ENCODE peak calls at places on chromosomes 6 and 20, in six cellular contexts. One of them, this sample, is unnamed.

GRCh38 chr6:100880149-100880900 is 804 bp downstream of the ASCC3 start:
- DNase-seq in A549: no peak
- DNase-seq in HepG2: peak
- DNase-seq in K562: no peak
- DNase-seq in IMR-90: peak
- DNase-seq in GM12878: no peak
- DNase-seq in this sample: peak

GRCh38 chr6:108030223-108030622 is 44.3 kb downstream of the OSTM1 start:
- DNase-seq in HepG2: peak
- DNase-seq in K562: no peak
- DNase-seq in IMR-90: no peak
- DNase-seq in A549: no peak
- DNase-seq in GM12878: no peak
- DNase-seq in this sample: no peak

GRCh38 chr20:17904027-17904426 is 64.6 kb downstream of the SNX5 start:
- DNase-seq in K562: no peak
- DNase-seq in HepG2: no peak
- DNase-seq in A549: no peak
- DNase-seq in IMR-90: no peak
- DNase-seq in GM12878: peak
- DNase-seq in this sample: no peak

GRCh38 chr6:65199683-65200082 is 507.3 kb downstream of the EYS start:
- DNase-seq in HepG2: no peak
- DNase-seq in A549: no peak
- DNase-seq in K562: no peak
- DNase-seq in GM12878: no peak
- DNase-seq in IMR-90: peak
- DNase-seq in this sample: no peak

GRCh38 chr6:42199106-42199981 is 4.6 kb upstream of the GUCA1B start:
- DNase-seq in GM12878: no peak
- DNase-seq in HepG2: peak
- DNase-seq in A549: no peak
- DNase-seq in K562: peak
- DNase-seq in IMR-90: peak
- DNase-seq in this sample: no peak

GRCh38 chr6:100415780-100416179 is 48.9 kb downstream of the SIM1 start:
- DNase-seq in GM12878: no peak
- DNase-seq in A549: no peak
- DNase-seq in IMR-90: no peak
- DNase-seq in K562: peak
- DNase-seq in HepG2: no peak
- DNase-seq in this sample: no peak

GRCh38 chr6:140572129-140572528 is 1197.7 kb upstream of the CITED2 start:
- DNase-seq in GM12878: no peak
- DNase-seq in A549: no peak
- DNase-seq in K562: no peak
- DNase-seq in HepG2: no peak
- DNase-seq in IMR-90: peak
- DNase-seq in this sample: no peak

GRCh38 chr6:33628401-33628964 is 7.4 kb downstream of the ITPR3 start:
- DNase-seq in GM12878: no peak
- DNase-seq in A549: no peak
- DNase-seq in HepG2: no peak
- DNase-seq in IMR-90: no peak
- DNase-seq in K562: no peak
- DNase-seq in this sample: no peak

GRCh38 chr20:8721098-8721497 is 347.8 kb upstream of the PLCB4 start:
- DNase-seq in GM12878: peak
- DNase-seq in IMR-90: peak
- DNase-seq in HepG2: peak
- DNase-seq in K562: peak
- DNase-seq in A549: peak
- DNase-seq in this sample: peak

GRCh38 chr6:138958595-138958994 is 29.5 kb downstream of the REPS1 start:
- DNase-seq in GM12878: no peak
- DNase-seq in IMR-90: no peak
- DNase-seq in K562: no peak
- DNase-seq in A549: no peak
- DNase-seq in HepG2: no peak
- DNase-seq in this sample: no peak

GRCh38 chr6:151001387-151002063 is 136.0 kb downstream of the MTHFD1L start:
- DNase-seq in IMR-90: no peak
- DNase-seq in A549: no peak
- DNase-seq in HepG2: no peak
- DNase-seq in K562: no peak
- DNase-seq in GM12878: no peak
- DNase-seq in this sample: no peak

GRCh38 chr20:44596010-44596409 is 13.6 kb downstream of the PKIG start:
- DNase-seq in K562: no peak
- DNase-seq in A549: peak
- DNase-seq in HepG2: no peak
- DNase-seq in GM12878: no peak
- DNase-seq in IMR-90: no peak
- DNase-seq in this sample: no peak

GRCh38 chr6:41527721-41528408 is 18.3 kb upstream of the FOXP4 start:
- DNase-seq in GM12878: no peak
- DNase-seq in A549: no peak
- DNase-seq in K562: no peak
- DNase-seq in IMR-90: peak
- DNase-seq in HepG2: peak
- DNase-seq in this sample: no peak

GRCh38 chr6:112439010-112439409 is 91.9 kb downstream of the RFPL4B start:
- DNase-seq in HepG2: no peak
- DNase-seq in K562: no peak
- DNase-seq in IMR-90: no peak
- DNase-seq in GM12878: no peak
- DNase-seq in A549: no peak
- DNase-seq in this sample: no peak

GRCh38 chr20:39645130-39645529 is 683.0 kb downstream of the DHX35 start:
- DNase-seq in HepG2: no peak
- DNase-seq in A549: no peak
- DNase-seq in K562: no peak
- DNase-seq in IMR-90: no peak
- DNase-seq in GM12878: no peak
- DNase-seq in this sample: no peak

GRCh38 chr6:1630771-1631217 is 21.1 kb downstream of the FOXC1 start:
- DNase-seq in GM12878: no peak
- DNase-seq in A549: no peak
- DNase-seq in K562: peak
- DNase-seq in HepG2: no peak
- DNase-seq in IMR-90: peak
- DNase-seq in this sample: no peak

GRCh38 chr20:35342154-35342769 is 50.0 kb upstream of the FAM83C start:
- DNase-seq in K562: no peak
- DNase-seq in HepG2: no peak
- DNase-seq in A549: no peak
- DNase-seq in GM12878: no peak
- DNase-seq in IMR-90: no peak
- DNase-seq in this sample: no peak

GRCh38 chr6:108556864-108557493 is 3.7 kb upstream of the FOXO3 start:
- DNase-seq in GM12878: no peak
- DNase-seq in HepG2: no peak
- DNase-seq in IMR-90: peak
- DNase-seq in A549: no peak
- DNase-seq in K562: no peak
- DNase-seq in this sample: no peak

GRCh38 chr6:78810146-78810545 is 57.2 kb upstream of the IRAK1BP1 start:
- DNase-seq in IMR-90: peak
- DNase-seq in HepG2: peak
- DNase-seq in K562: peak
- DNase-seq in GM12878: no peak
- DNase-seq in A549: peak
- DNase-seq in this sample: peak

GRCh38 chr20:15976047-15976731 is 597.1 kb downstream of the KIF16B start:
- DNase-seq in HepG2: no peak
- DNase-seq in K562: no peak
- DNase-seq in GM12878: no peak
- DNase-seq in IMR-90: no peak
- DNase-seq in A549: no peak
- DNase-seq in this sample: no peak

GRCh38 chr6:80366721-80367120 is 260.2 kb downstream of the BCKDHB start:
- DNase-seq in K562: no peak
- DNase-seq in A549: no peak
- DNase-seq in HepG2: no peak
- DNase-seq in GM12878: no peak
- DNase-seq in IMR-90: peak
- DNase-seq in this sample: peak

GRCh38 chr20:5932796-5933195 is 17.5 kb downstream of the TRMT6 start:
- DNase-seq in A549: no peak
- DNase-seq in IMR-90: no peak
- DNase-seq in K562: no peak
- DNase-seq in HepG2: no peak
- DNase-seq in GM12878: no peak
- DNase-seq in this sample: no peak

GRCh38 chr6:157898169-157898568 is 75.1 kb downstream of the SNX9 start:
- DNase-seq in IMR-90: no peak
- DNase-seq in HepG2: no peak
- DNase-seq in A549: no peak
- DNase-seq in GM12878: no peak
- DNase-seq in K562: no peak
- DNase-seq in this sample: no peak

GRCh38 chr6:37279366-37280134 is 21.6 kb upstream of the TMEM217 start:
- DNase-seq in IMR-90: peak
- DNase-seq in K562: no peak
- DNase-seq in A549: no peak
- DNase-seq in HepG2: no peak
- DNase-seq in GM12878: no peak
- DNase-seq in this sample: no peak

GRCh38 chr6:145688493-145688905 is 46.8 kb downstream of the EPM2A start:
- DNase-seq in HepG2: no peak
- DNase-seq in GM12878: no peak
- DNase-seq in K562: no peak
- DNase-seq in IMR-90: peak
- DNase-seq in A549: no peak
- DNase-seq in this sample: no peak

GRCh38 chr20:29740601-29740950 is 1516.9 kb upstream of the DEFB115 start:
- DNase-seq in A549: no peak
- DNase-seq in IMR-90: no peak
- DNase-seq in GM12878: no peak
- DNase-seq in K562: no peak
- DNase-seq in HepG2: no peak
- DNase-seq in this sample: peak

GRCh38 chr20:32278199-32278643 is 770 bp downstream of the KIF3B start:
- DNase-seq in A549: no peak
- DNase-seq in GM12878: peak
- DNase-seq in IMR-90: peak
- DNase-seq in HepG2: no peak
- DNase-seq in K562: no peak
- DNase-seq in this sample: no peak
- TF ChIP-seq RAD21 in A549: no peak
- TF ChIP-seq RAD21 in GM12878: no peak
- TF ChIP-seq RAD21 in IMR-90: no peak
- TF ChIP-seq RAD21 in HepG2: no peak
- TF ChIP-seq RAD21 in K562: no peak
- TF ChIP-seq RAD21 in this sample: no peak

GRCh38 chr6:111260570-111261298 is 173.4 kb downstream of the SLC16A10 start:
- DNase-seq in K562: peak
- DNase-seq in HepG2: no peak
- DNase-seq in A549: no peak
- DNase-seq in GM12878: no peak
- DNase-seq in IMR-90: peak
- DNase-seq in this sample: no peak
- TF ChIP-seq RFX5 in K562: no peak
- TF ChIP-seq RFX5 in HepG2: no peak
- TF ChIP-seq RFX5 in A549: no peak
- TF ChIP-seq RFX5 in GM12878: no peak
- TF ChIP-seq RFX5 in IMR-90: no peak
- TF ChIP-seq RFX5 in this sample: no peak

GRCh38 chr6:34809914-34810882 is 18.3 kb downstream of the BLTP3A start:
- DNase-seq in A549: no peak
- DNase-seq in HepG2: no peak
- DNase-seq in IMR-90: peak
- DNase-seq in GM12878: no peak
- DNase-seq in K562: no peak
- DNase-seq in this sample: no peak
- TF ChIP-seq RAD21 in A549: no peak
- TF ChIP-seq RAD21 in HepG2: no peak
- TF ChIP-seq RAD21 in IMR-90: no peak
- TF ChIP-seq RAD21 in GM12878: no peak
- TF ChIP-seq RAD21 in K562: no peak
- TF ChIP-seq RAD21 in this sample: no peak

GRCh38 chr6:163228041-163228440 is 186.5 kb upstream of the QKI start:
- DNase-seq in HepG2: no peak
- DNase-seq in GM12878: no peak
- DNase-seq in K562: no peak
- DNase-seq in IMR-90: no peak
- DNase-seq in A549: no peak
- DNase-seq in this sample: no peak
- TF ChIP-seq RFX5 in HepG2: no peak
- TF ChIP-seq RFX5 in GM12878: no peak
- TF ChIP-seq RFX5 in K562: no peak
- TF ChIP-seq RFX5 in IMR-90: no peak
- TF ChIP-seq RFX5 in A549: no peak
- TF ChIP-seq RFX5 in this sample: no peak